ENCODE peak calls at places on chromosomes 7 and 10, in nine cellular contexts. Q is SK-N-SH, M is H9, T is MM.1S, N is neuronal stem cell, G is OCI-LY7, B is IMR-90, A is GM23338, J is PC-3. L is an unnamed sample.

GRCh38 chr7:12322903-12323300 is 80.8 kb downstream of the VWDE start:
- DNase-seq in T (no peak), N (no peak), M (no peak), B (no peak), G (no peak), Q (no peak), J (peak; percentile 72), A (no peak), L (no peak)

GRCh38 chr7:32479574-32480200 is 10.5 kb downstream of the LSM5 start:
- DNase-seq in A (peak; percentile 75), Q (peak; percentile 66), J (peak; percentile 68), G (peak; percentile 57), T (peak; percentile 41), N (no peak), B (peak; percentile 52), M (no peak), L (peak; percentile 71)

GRCh38 chr10:8061274-8062211 is 7.1 kb downstream of the GATA3 start:
- DNase-seq in M (no peak), A (peak; percentile 55), N (peak; percentile 26), J (no peak), G (no peak), B (no peak), Q (no peak), T (no peak), L (peak; percentile 59)

GRCh38 chr7:51366930-51367613 is 50.5 kb upstream of the COBL start:
- DNase-seq in T (peak; percentile 54), M (peak; percentile 78), J (peak; percentile 75), B (peak; percentile 26), A (peak; percentile 91), Q (peak; percentile 81), G (peak; percentile 25), N (peak; percentile 54), L (peak; percentile 74)

GRCh38 chr10:33370434-33370930 is 36.0 kb upstream of the NRP1 start:
- DNase-seq in Q (no peak), T (no peak), N (no peak), G (no peak), A (no peak), B (peak; percentile 13), J (peak; percentile 55), M (no peak), L (no peak)

GRCh38 chr10:62870866-62871265 is 54.7 kb upstream of the EGR2 start:
- DNase-seq in J (no peak), A (no peak), B (no peak), N (no peak), G (no peak), T (no peak), M (no peak), Q (no peak), L (no peak)

GRCh38 chr7:73976761-73977625 is 51.0 kb upstream of the ELN start:
- DNase-seq in T (no peak), N (no peak), M (peak; percentile 20), J (no peak), Q (peak; percentile 54), A (no peak), G (no peak), B (no peak), L (peak; percentile 94)

GRCh38 chr7:158734861-158735260 is 30.3 kb upstream of the NCAPG2 start:
- DNase-seq in B (peak; percentile 57), Q (no peak), G (no peak), T (no peak), N (no peak), A (no peak), J (peak; percentile 38), M (no peak), L (no peak)

GRCh38 chr10:102150970-102151773 is 1.0 kb upstream of the NOLC1 start:
- DNase-seq in G (no peak), Q (no peak), B (peak; percentile 79), N (no peak), A (no peak), M (no peak), T (no peak), J (peak; percentile 63), L (peak; percentile 93)

GRCh38 chr10:92024700-92025099 is 101.1 kb downstream of the BTAF1 start:
- DNase-seq in Q (no peak), A (no peak), J (no peak), T (no peak), M (no peak), G (no peak), N (no peak), B (peak; percentile 23), L (no peak)

GRCh38 chr7:16755397-16755796 is 1.8 kb downstream of the TSPAN13 start:
- DNase-seq in B (peak; percentile 36), G (no peak), A (no peak), N (no peak), T (no peak), M (no peak), J (peak; percentile 63), Q (no peak), L (no peak)

GRCh38 chr10:20674870-20675385 is 222.2 kb downstream of the NEBL start:
- DNase-seq in M (no peak), N (peak; percentile 32), Q (no peak), B (no peak), A (no peak), J (no peak), T (no peak), G (no peak), L (no peak)

GRCh38 chr7:100873599-100874299 is 1.2 kb upstream of the SRRT start:
- DNase-seq in M (no peak), N (no peak), B (no peak), G (no peak), J (no peak), Q (no peak), T (no peak), A (no peak), L (no peak)

GRCh38 chr10:128958881-128959690 is 508.0 kb upstream of the MGMT start:
- DNase-seq in G (no peak), Q (no peak), N (no peak), M (no peak), J (no peak), B (no peak), T (no peak), A (no peak), L (no peak)

GRCh38 chr7:92609921-92610518 is 19.8 kb upstream of the FAM133B start:
- DNase-seq in A (peak; percentile 52), M (no peak), Q (peak; percentile 43), G (peak; percentile 52), B (peak; percentile 37), T (peak; percentile 23), N (no peak), J (peak; percentile 41), L (no peak)

GRCh38 chr10:49164587-49165188 is 23.5 kb downstream of the TMEM273 start:
- DNase-seq in N (peak; percentile 18), B (peak; percentile 35), A (peak; percentile 80), J (peak; percentile 60), T (no peak), G (peak; percentile 92), M (peak; percentile 80), Q (peak; percentile 65), L (peak; percentile 84)

GRCh38 chr7:72321081-72321480 is 91.1 kb downstream of the CALN1 start:
- DNase-seq in A (no peak), Q (no peak), J (no peak), N (no peak), B (no peak), G (no peak), M (no peak), T (peak; percentile 42), L (no peak)

GRCh38 chr10:123766761-123767160 is 100.6 kb downstream of the GPR26 start:
- DNase-seq in T (no peak), M (no peak), B (no peak), N (no peak), J (no peak), A (no peak), Q (no peak), G (no peak), L (no peak)

GRCh38 chr7:99461221-99461620 is 4.7 kb downstream of the ATP5MF start:
- DNase-seq in J (peak; percentile 8), M (no peak), G (peak; percentile 29), N (no peak), B (no peak), T (no peak), Q (no peak), A (peak; percentile 35), L (peak; percentile 64)
- H3K27ac ChIP-seq in J (no peak overlapping the region), M (no peak overlapping the region), G (no peak overlapping the region), N (no peak overlapping the region), B (no peak overlapping the region), T (no peak overlapping the region), Q (no peak overlapping the region), A (no peak overlapping the region), L (no peak overlapping the region)

GRCh38 chr10:77522268-77522809 is 115.3 kb downstream of the KCNMA1 start:
- DNase-seq in N (no peak), J (no peak), G (no peak), Q (no peak), B (no peak), A (peak; percentile 37), T (no peak), M (no peak), L (no peak)

GRCh38 chr10:77526861-77527617 is 110.6 kb downstream of the KCNMA1 start:
- DNase-seq in M (no peak), B (no peak), J (peak; percentile 53), N (no peak), A (no peak), Q (no peak), G (no peak), T (no peak), L (no peak)

GRCh38 chr10:77527839-77528238 is 109.8 kb downstream of the KCNMA1 start:
- DNase-seq in T (no peak), M (no peak), N (no peak), A (no peak), Q (no peak), G (no peak), J (no peak), B (no peak), L (no peak)

GRCh38 chr10:77520995-77521394 is 116.6 kb downstream of the KCNMA1 start:
- DNase-seq in B (no peak), Q (no peak), T (no peak), A (no peak), M (no peak), G (no peak), J (no peak), N (no peak), L (no peak)

GRCh38 chr10:77524300-77524711 is 113.3 kb downstream of the KCNMA1 start:
- DNase-seq in G (no peak), M (no peak), N (no peak), T (peak; percentile 45), J (no peak), B (peak; percentile 87), Q (no peak), A (no peak), L (peak; percentile 91)
- H2AFZ ChIP-seq in G (no peak overlapping the region), M (no peak overlapping the region), N (no peak overlapping the region), T (no peak overlapping the region), J (no peak overlapping the region), B (peak overlapping the region; percentile 74), Q (no peak overlapping the region), A (no peak overlapping the region), L (no peak overlapping the region)

GRCh38 chr10:519716-520401 is 169.6 kb downstream of the DIP2C start:
- DNase-seq in T (peak; percentile 64), A (no peak), J (no peak), M (no peak), N (no peak), B (no peak), Q (no peak), G (no peak), L (no peak)
- H3K4me2 ChIP-seq in T (no peak overlapping the region), A (no peak overlapping the region), J (no peak overlapping the region), M (no peak overlapping the region), N (no peak overlapping the region), B (no peak overlapping the region), Q (no peak overlapping the region), G (peak overlapping the region; percentile 51), L (no peak overlapping the region)

DNA sequence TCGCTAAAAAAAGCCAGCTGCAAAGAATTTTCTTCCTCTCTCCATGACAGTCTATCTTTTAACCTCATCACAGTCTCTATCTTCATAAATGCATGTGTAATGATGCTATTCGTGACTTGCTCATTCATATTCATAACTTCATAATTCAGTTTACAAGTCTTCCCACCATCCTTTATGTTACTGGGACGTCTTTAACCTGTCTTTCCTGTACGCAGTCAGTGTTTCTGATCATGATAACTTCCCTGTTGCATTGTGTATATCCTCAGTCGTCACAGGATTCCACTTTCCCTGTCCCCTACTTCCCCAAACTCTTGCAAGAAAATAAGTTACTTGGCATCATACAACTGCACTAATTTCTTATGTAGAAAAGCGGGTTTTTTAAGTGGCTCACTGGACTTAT is 165.6 kb upstream of the ASAH2 start:
- DNase-seq in M (no peak), B (no peak), N (no peak), A (no peak), J (no peak), Q (no peak), T (no peak), G (no peak), L (no peak)
- H3K27ac ChIP-seq in M (no peak overlapping the region), B (no peak overlapping the region), N (no peak overlapping the region), A (no peak overlapping the region), J (no peak overlapping the region), Q (no peak overlapping the region), T (no peak overlapping the region), G (no peak overlapping the region), L (no peak overlapping the region)

L was measured in osteoblast.